ENCODE peak calls at places on chromosomes 11 and 22, in nine cellular contexts. N is IMR-90, F is body of pancreas, U is ovary, Y is right lobe of liver, S is transverse colon, B is stomach, P is adrenal gland, A is prostate gland. H is an unnamed sample.

GRCh38 chr11:13669544-13670488 is 1.3 kb downstream of the FAR1 start:
- DNase-seq in A (no peak), P (no peak), N (no peak), F (no peak), U (no peak), B (no peak), Y (no peak), S (no peak), H (no peak)

GRCh38 chr22:49549256-49549655 is 278.4 kb downstream of the BRD1 start:
- DNase-seq in F (no peak), P (peak; percentile 5), Y (peak; percentile 16), S (no peak), N (no peak), A (no peak), U (no peak), B (no peak), H (peak; percentile 47)

GRCh38 chr22:29299136-29299900 is 7.1 kb upstream of the GAS2L1 start:
- DNase-seq in Y (no peak), N (no peak), U (peak; percentile 22), P (no peak), S (no peak), B (no peak), F (peak; percentile 14), A (no peak), H (peak; percentile 65)

GRCh38 chr11:93895106-93895862 is 44.9 kb upstream of the VSTM5 start:
- DNase-seq in P (no peak), F (peak; percentile 29), B (no peak), Y (no peak), S (no peak), N (peak; percentile 82), A (no peak), U (no peak), H (no peak)

GRCh38 chr11:104934594-104934993 is 33.8 kb downstream of the CASP4 start:
- DNase-seq in A (no peak), Y (no peak), S (no peak), B (no peak), N (no peak), P (no peak), U (no peak), F (no peak), H (no peak)

GRCh38 chr22:26553056-26553752 is 36.7 kb downstream of the TPST2 start:
- DNase-seq in Y (no peak), F (peak; percentile 73), U (no peak), N (peak; percentile 94), A (no peak), P (no peak), S (no peak), B (no peak), H (no peak)

GRCh38 chr22:38700271-38700788 is 413 bp downstream of the JOSD1 start:
- DNase-seq in F (peak; percentile 67), A (no peak), S (peak; percentile 80), P (peak; percentile 61), N (no peak), B (peak; percentile 79), U (no peak), Y (peak; percentile 85), H (peak; percentile 90)

GRCh38 chr22:30763815-30764686 is 69.4 kb downstream of the OSBP2 start:
- DNase-seq in A (peak; percentile 68), Y (peak; percentile 54), F (peak; percentile 51), U (peak; percentile 22), N (peak; percentile 86), B (peak; percentile 52), S (peak; percentile 45), P (peak; percentile 79), H (no peak)

GRCh38 chr11:64360403-64360980 is 1.5 kb downstream of the RPS6KA4 start:
- DNase-seq in U (no peak), P (no peak), B (no peak), N (no peak), A (no peak), Y (no peak), F (no peak), S (no peak), H (no peak)

GRCh38 chr11:117544431-117544830 is 216.8 kb downstream of the CEP164 start:
- DNase-seq in U (no peak), A (no peak), N (no peak), B (no peak), P (no peak), F (no peak), Y (no peak), S (peak; percentile 12), H (no peak)

GRCh38 chr22:26589845-26590524 is at the start of gene TPST2:
- DNase-seq in P (peak; percentile 70), N (peak; percentile 65), S (peak; percentile 85), Y (peak; percentile 87), U (peak; percentile 87), B (peak; percentile 83), F (peak; percentile 78), A (peak; percentile 76), H (peak; percentile 83)

GRCh38 chr11:77821349-77821851 is 456 bp downstream of the AAMDC start:
- DNase-seq in Y (peak; percentile 49), P (peak; percentile 51), F (peak; percentile 26), U (peak; percentile 49), N (peak; percentile 40), B (no peak), S (peak; percentile 27), A (peak; percentile 25), H (no peak)

GRCh38 chr11:11662578-11662977 is 40.8 kb upstream of the GALNT18 start:
- DNase-seq in P (no peak), Y (no peak), N (no peak), B (no peak), A (no peak), U (no peak), S (no peak), F (no peak), H (no peak)

GRCh38 chr11:11657101-11657935 is 35.5 kb upstream of the GALNT18 start:
- DNase-seq in Y (no peak), A (no peak), S (no peak), F (no peak), P (no peak), U (no peak), B (no peak), N (no peak), H (no peak)

GRCh38 chr11:11661356-11662040 is 39.7 kb upstream of the GALNT18 start:
- DNase-seq in N (no peak), U (no peak), S (no peak), Y (no peak), F (no peak), A (no peak), P (no peak), B (no peak), H (no peak)

GRCh38 chr11:11660351-11660750 is 38.5 kb upstream of the GALNT18 start:
- DNase-seq in N (no peak), A (no peak), P (no peak), U (no peak), Y (no peak), F (no peak), B (no peak), S (no peak), H (no peak)

GRCh38 chr11:11659567-11660341 is 37.9 kb upstream of the GALNT18 start:
- DNase-seq in N (no peak), A (no peak), U (no peak), P (no peak), Y (no peak), B (no peak), S (no peak), F (no peak), H (no peak)
- H3K27me3 ChIP-seq in N (peaks cover 50% of the 10 kb centered on the region), A (no peaks in the 10 kb centered on the region), U (no peaks in the 10 kb centered on the region), P (no peaks in the 10 kb centered on the region), Y (no peaks in the 10 kb centered on the region), B (no peaks in the 10 kb centered on the region), S (peaks cover 3% of the 10 kb centered on the region), F (no peaks in the 10 kb centered on the region), H (peaks cover 25% of the 10 kb centered on the region)

GRCh38 chr22:43293259-43293658 is 49.9 kb downstream of the SCUBE1 start:
- DNase-seq in U (no peak), S (peak; percentile 58), B (peak; percentile 36), P (no peak), F (no peak), N (no peak), A (peak; percentile 17), Y (no peak), H (no peak)

GRCh38 chr22:43293661-43294392 is 49.3 kb downstream of the SCUBE1 start:
- DNase-seq in N (peak; percentile 60), B (peak; percentile 57), P (peak; percentile 90), U (peak; percentile 74), A (peak; percentile 69), F (no peak), Y (no peak), S (peak; percentile 79), H (peak; percentile 91)

GRCh38 chr22:43295660-43296059 is 47.5 kb downstream of the SCUBE1 start:
- DNase-seq in S (no peak), A (no peak), Y (no peak), N (no peak), F (no peak), B (no peak), P (no peak), U (no peak), H (no peak)

GRCh38 chr22:43296279-43296902 is 46.8 kb downstream of the SCUBE1 start:
- DNase-seq in P (no peak), F (no peak), Y (no peak), U (no peak), N (no peak), A (no peak), B (no peak), S (no peak), H (no peak)

GRCh38 chr22:43295173-43295572 is 48.0 kb downstream of the SCUBE1 start:
- DNase-seq in B (no peak), S (no peak), F (no peak), Y (no peak), P (no peak), N (no peak), U (no peak), A (no peak), H (no peak)
- H3K27ac ChIP-seq in B (peak overlapping the region; percentile 73), S (peak overlapping the region; percentile 73), F (no peak overlapping the region), Y (no peak overlapping the region), P (no peak overlapping the region), N (no peak overlapping the region), U (no peak overlapping the region), A (no peak overlapping the region), H (peak overlapping the region; percentile 79)

DNA sequence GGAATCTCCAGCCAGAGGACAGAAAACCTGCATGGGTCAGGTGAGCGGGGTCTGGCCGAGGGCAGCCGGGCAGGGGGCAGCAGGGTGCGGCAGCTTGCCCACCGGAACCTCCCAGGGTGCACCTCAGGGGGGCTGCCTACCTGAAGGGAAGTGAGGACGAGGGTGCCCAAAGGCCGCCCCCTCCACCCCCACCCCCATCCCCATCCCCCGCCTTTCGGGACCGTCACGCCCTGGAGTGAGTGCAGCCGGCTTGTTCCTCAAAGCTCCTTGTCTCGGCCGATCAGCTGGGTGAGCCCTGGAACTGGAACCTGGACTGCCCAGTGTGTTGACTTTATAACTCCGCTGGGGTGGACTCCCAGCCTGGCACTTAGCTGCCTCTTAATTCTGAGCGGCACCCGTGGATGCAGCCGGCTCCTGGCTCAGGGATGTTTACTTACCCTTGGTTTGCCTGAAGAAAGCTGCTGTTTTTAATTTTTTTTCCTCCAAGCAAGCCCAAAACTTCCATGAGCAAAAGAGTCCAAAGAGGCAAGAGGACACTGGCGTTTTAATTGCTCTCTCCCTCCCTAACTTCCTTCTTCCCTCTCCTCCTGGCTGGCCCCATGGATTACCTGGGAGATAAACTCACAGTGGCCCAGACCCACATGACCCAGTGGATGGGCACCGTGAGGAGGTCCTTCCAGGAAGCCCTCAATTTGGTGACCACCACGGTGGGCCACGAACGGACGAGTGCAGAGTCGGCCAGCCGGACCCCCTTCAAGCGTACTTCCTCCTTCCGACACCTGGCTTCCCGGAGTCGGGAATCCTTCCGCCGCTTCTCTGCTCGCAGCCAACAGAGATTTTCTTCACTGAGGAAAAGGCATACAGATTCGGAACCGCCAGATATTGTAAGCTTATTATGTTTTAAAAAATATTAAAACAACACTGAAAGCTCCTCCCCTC is 87.8 kb upstream of the CRYBB3 start:
- DNase-seq in Y (peak; percentile 81), A (peak; percentile 86), P (peak; percentile 53), N (no peak), S (peak; percentile 71), F (peak; percentile 59), U (no peak), B (peak; percentile 87), H (peak; percentile 79)
- TF ChIP-seq POLR2A in Y (no peak), A (no peak), P (no peak), N (no peak), S (peak; percentile 23), F (no peak), U (no peak), B (peak; percentile 9), H (no peak)

GRCh38 chr11:69727266-69727665 is 23.4 kb upstream of the FGF19 start:
- DNase-seq in S (no peak), A (no peak), F (no peak), P (no peak), B (no peak), N (no peak), U (no peak), Y (no peak), H (no peak)
- H3K27me3 ChIP-seq in S (peaks cover 57% of the 10 kb centered on the region), A (peaks cover 2% of the 10 kb centered on the region), F (no peaks in the 10 kb centered on the region), P (peaks cover 16% of the 10 kb centered on the region), B (peaks cover 13% of the 10 kb centered on the region), N (peaks cover 64% of the 10 kb centered on the region), U (no peaks in the 10 kb centered on the region), Y (no peaks in the 10 kb centered on the region), H (peaks cover 89% of the 10 kb centered on the region)